ENCODE peak calls at places on chromosomes 3 and 15, in nine cellular contexts. F is NCI-H2081; H is RWPE2; T is activated gamma-delta T cell treated with anti-CD3 and anti-CD28 coated beads, Interleukin-2, amount 50 U/mL, for 16 hours; C is activated CD8-positive, alpha-beta T cell treated with anti-CD3 and anti-CD28 coated beads for 36 hours; R is ELF-1; P is PC-3; Y is lower lobe of right lung; U is LoVo. L is an unnamed sample.

GRCh38 chr3:197490098-197490497 is 65.7 kb downstream of the BDH1 start:
- DNase-seq in F (no peak), H (peak; percentile 87), P (peak; percentile 80), C (no peak), T (no peak), R (peak; percentile 82), U (peak; percentile 84), Y (peak; percentile 57), L (no peak)

GRCh38 chr3:31504230-31504629 is 28.5 kb upstream of the STT3B start:
- DNase-seq in Y (no peak), P (no peak), R (no peak), F (no peak), C (no peak), T (no peak), H (no peak), U (no peak), L (peak; percentile 72)

GRCh38 chr15:74036271-74037170 is 42.0 kb downstream of the PML start:
- DNase-seq in C (no peak), P (peak; percentile 69), F (peak; percentile 7), H (no peak), R (peak; percentile 81), U (no peak), Y (peak; percentile 60), T (no peak), L (peak; percentile 59)

GRCh38 chr3:88480822-88481221 is 331.1 kb downstream of the C3orf38 start:
- DNase-seq in F (no peak), C (no peak), T (no peak), P (no peak), Y (no peak), H (no peak), R (no peak), U (no peak), L (no peak)

GRCh38 chr3:37652851-37653250 is 208.8 kb upstream of the CTDSPL start:
- DNase-seq in Y (no peak), F (no peak), U (no peak), T (no peak), C (no peak), P (no peak), R (no peak), H (no peak), L (no peak)

GRCh38 chr3:50288387-50289007 is 3.7 kb downstream of the IFRD2 start:
- DNase-seq in T (no peak), F (no peak), U (no peak), P (no peak), H (no peak), Y (no peak), R (no peak), C (no peak), L (no peak)

GRCh38 chr3:55405436-55405835 is 81.7 kb downstream of the WNT5A start:
- DNase-seq in P (peak; percentile 39), H (no peak), C (peak; percentile 26), F (no peak), T (no peak), R (peak; percentile 84), U (no peak), Y (no peak), L (no peak)

GRCh38 chr3:134640378-134640777 is 10.4 kb downstream of the KY start:
- DNase-seq in P (no peak), R (no peak), Y (no peak), H (no peak), T (no peak), C (no peak), U (no peak), F (no peak), L (no peak)

GRCh38 chr3:187976361-187976900 is 177.5 kb upstream of the LPP start:
- DNase-seq in C (peak; percentile 69), R (no peak), Y (no peak), T (no peak), F (no peak), H (no peak), P (no peak), U (no peak), L (no peak)

GRCh38 chr3:66481071-66482001 is 19.5 kb downstream of the LRIG1 start:
- DNase-seq in C (no peak), T (no peak), P (no peak), F (no peak), U (peak; percentile 47), Y (no peak), R (no peak), H (no peak), L (peak; percentile 82)

GRCh38 chr15:96354731-96355560 is 24.4 kb downstream of the NR2F2 start:
- DNase-seq in T (no peak), Y (no peak), R (no peak), U (peak; percentile 64), H (no peak), F (no peak), P (peak; percentile 69), C (no peak), L (no peak)

GRCh38 chr15:58952751-58953150 is 19.3 kb upstream of the SLTM start:
- DNase-seq in C (no peak), Y (no peak), U (peak; percentile 42), H (no peak), P (peak; percentile 58), T (no peak), F (no peak), R (no peak), L (no peak)

GRCh38 chr3:187986514-187986934 is 167.4 kb upstream of the LPP start:
- DNase-seq in H (peak; percentile 82), U (peak; percentile 22), T (peak; percentile 33), C (peak; percentile 64), Y (no peak), F (no peak), P (peak; percentile 94), R (peak; percentile 53), L (no peak)

GRCh38 chr15:76339302-76340197 is 3.0 kb downstream of the ISL2 start:
- DNase-seq in F (no peak), H (no peak), T (no peak), U (no peak), C (peak; percentile 29), P (no peak), Y (no peak), R (peak; percentile 56), L (no peak)

GRCh38 chr15:66721954-66722353 is 19.9 kb downstream of the SMAD6 start:
- DNase-seq in H (no peak), F (no peak), P (no peak), R (no peak), C (no peak), Y (no peak), U (no peak), T (no peak), L (no peak)

GRCh38 chr3:29605845-29606244 is 325.0 kb downstream of the RBMS3 start:
- DNase-seq in H (no peak), R (no peak), F (no peak), T (no peak), P (peak; percentile 18), Y (no peak), C (no peak), U (no peak), L (no peak)

GRCh38 chr3:33047842-33048834 is 48.8 kb downstream of the GLB1 start:
- DNase-seq in U (no peak), F (no peak), H (no peak), C (peak; percentile 74), T (peak; percentile 35), P (no peak), Y (no peak), R (no peak), L (peak; percentile 60)

L was measured in small intestine.